ENCODE peak calls at places on chromosomes 3 and 15, in ten cellular contexts. F is DND-41, A is neural progenitor cell, O is endodermal cell, G is IMR-90, P is PC-9, U is GM23338, W is H9, M is upper lobe of left lung, T is K562. J is an unnamed sample.

GRCh38 chr3:87733671-87734367 is 325.0 kb downstream of the CGGBP1 start:
- DNase-seq in O (peak; percentile 35), P (peak; percentile 83), U (peak; percentile 81), T (no peak), A (no peak), M (no peak), W (no peak), F (no peak), G (no peak), J (peak; percentile 1)

GRCh38 chr3:52440249-52440551 is 4.7 kb downstream of the SEMA3G start:
- DNase-seq in P (no peak), G (no peak), O (peak; percentile 30), M (peak; percentile 69), A (no peak), T (no peak), W (no peak), U (no peak), F (no peak), J (no peak)

GRCh38 chr3:151770941-151771340 is 37.2 kb downstream of the AADACL2 start:
- DNase-seq in W (no peak), G (no peak), F (no peak), U (no peak), P (no peak), O (no peak), T (no peak), A (no peak), M (peak; percentile 78), J (no peak)

GRCh38 chr15:32837935-32838334 is 120.1 kb downstream of the GREM1 start:
- DNase-seq in G (no peak), W (no peak), P (no peak), A (no peak), T (no peak), M (no peak), F (no peak), O (no peak), U (no peak), J (no peak)

GRCh38 chr3:115713247-115713646 is 89.9 kb downstream of the GAP43 start:
- DNase-seq in A (no peak), P (no peak), W (no peak), O (no peak), T (no peak), M (peak; percentile 8), F (no peak), U (peak; percentile 26), G (peak; percentile 30), J (no peak)

GRCh38 chr15:36769110-36769509 is 189.7 kb downstream of the CDIN1 start:
- DNase-seq in M (no peak), T (no peak), W (no peak), F (no peak), P (no peak), U (no peak), A (no peak), G (peak; percentile 84), O (no peak), J (no peak)

GRCh38 chr3:4827767-4828166 is 151.5 kb upstream of the BHLHE40 start:
- DNase-seq in P (no peak), U (no peak), M (no peak), G (no peak), T (no peak), F (no peak), W (no peak), O (no peak), A (no peak), J (no peak)

GRCh38 chr15:58165661-58166060 is 27.5 kb downstream of the AQP9 start:
- DNase-seq in F (no peak), U (no peak), G (peak; percentile 9), O (no peak), A (no peak), P (no peak), M (no peak), W (no peak), T (no peak), J (no peak)

GRCh38 chr3:143010024-143010423 is 8.7 kb downstream of the U2SURP start:
- DNase-seq in P (no peak), M (no peak), T (no peak), G (peak; percentile 40), O (no peak), A (no peak), U (no peak), W (no peak), F (no peak), J (no peak)

GRCh38 chr15:48868549-48868948 is 9.4 kb upstream of the EID1 start:
- DNase-seq in O (no peak), G (peak; percentile 87), F (no peak), T (no peak), A (no peak), W (no peak), U (no peak), M (no peak), P (peak; percentile 76), J (peak; percentile 90)
- H3K27ac ChIP-seq in O (no peak overlapping the region), G (peak overlapping the region; percentile 97), F (no peak overlapping the region), T (no peak overlapping the region), A (no peak overlapping the region), W (no peak overlapping the region), U (no peak overlapping the region), M (no peak overlapping the region), P (peak overlapping the region; percentile 51), J (no peak overlapping the region)

DNA sequence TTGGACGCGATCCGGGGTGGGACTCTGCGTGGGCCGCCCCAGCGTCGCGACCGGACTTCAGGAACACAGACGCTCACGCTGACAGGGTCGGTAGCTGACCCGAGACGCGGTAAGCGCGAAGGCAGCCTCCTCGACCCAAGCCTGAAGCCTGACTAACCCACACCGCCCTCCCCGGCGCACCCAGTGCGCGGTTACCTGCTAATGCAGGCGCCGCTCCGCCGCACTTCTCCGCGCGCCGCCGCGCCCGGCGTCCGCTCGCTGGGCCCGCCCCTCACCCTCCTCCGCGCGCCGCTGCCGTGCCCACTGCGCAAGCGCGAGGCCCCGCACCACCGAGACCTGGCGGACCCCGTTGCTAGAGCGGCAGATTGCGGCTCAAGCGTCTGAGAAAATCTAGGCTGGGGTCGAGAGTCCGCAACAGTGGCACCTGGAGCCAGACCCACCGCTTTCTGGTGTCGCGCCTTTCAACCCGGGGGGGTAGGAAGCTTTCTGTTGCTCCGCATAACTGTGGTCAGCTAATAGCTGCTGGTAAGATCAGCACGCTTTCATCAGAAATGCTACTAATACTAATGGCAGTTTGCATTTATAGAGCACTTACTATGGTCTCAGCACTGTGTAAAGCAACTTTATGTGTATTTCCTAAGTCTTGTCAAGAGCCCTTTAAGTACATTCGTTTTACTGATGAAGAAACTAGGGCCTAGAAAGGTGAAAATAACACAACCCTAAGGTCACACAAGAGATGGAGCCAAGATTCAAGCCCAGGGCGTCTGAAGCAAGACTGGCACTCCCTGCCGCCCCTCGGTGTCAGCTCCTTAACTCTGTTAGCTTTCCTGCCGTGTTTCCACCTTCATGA is at the start of gene TBCCD1:
- DNase-seq in M (peak; percentile 99), W (peak; percentile 94), A (peak; percentile 95), P (peak; percentile 81), O (peak; percentile 99), T (peak; percentile 90), G (peak; percentile 83), F (peak; percentile 93), U (peak; percentile 89), J (peak; percentile 90)
- TF ChIP-seq CTCF in M (no peak), W (no peak), A (no peak), P (no peak), O (no peak), T (no peak), G (no peak), F (no peak), U (no peak), J (no peak)

GRCh38 chr15:85405467-85405866 is 25.1 kb downstream of the AKAP13 start:
- DNase-seq in M (no peak), G (no peak), W (no peak), O (no peak), F (no peak), U (no peak), T (no peak), P (no peak), A (no peak), J (no peak)

GRCh38 chr15:85402195-85402921 is 22.0 kb downstream of the AKAP13 start:
- DNase-seq in M (no peak), F (no peak), W (no peak), A (no peak), O (no peak), T (no peak), G (peak; percentile 92), P (no peak), U (no peak), J (no peak)

GRCh38 chr15:85403745-85404144 is 23.3 kb downstream of the AKAP13 start:
- DNase-seq in U (peak; percentile 30), A (no peak), W (no peak), F (no peak), T (no peak), M (no peak), P (no peak), G (peak; percentile 59), O (no peak), J (no peak)

GRCh38 chr15:85404922-85405293 is 24.5 kb downstream of the AKAP13 start:
- DNase-seq in O (no peak), M (no peak), F (no peak), G (peak; percentile 53), T (no peak), W (no peak), P (peak; percentile 59), A (peak; percentile 14), U (no peak), J (no peak)

DNA sequence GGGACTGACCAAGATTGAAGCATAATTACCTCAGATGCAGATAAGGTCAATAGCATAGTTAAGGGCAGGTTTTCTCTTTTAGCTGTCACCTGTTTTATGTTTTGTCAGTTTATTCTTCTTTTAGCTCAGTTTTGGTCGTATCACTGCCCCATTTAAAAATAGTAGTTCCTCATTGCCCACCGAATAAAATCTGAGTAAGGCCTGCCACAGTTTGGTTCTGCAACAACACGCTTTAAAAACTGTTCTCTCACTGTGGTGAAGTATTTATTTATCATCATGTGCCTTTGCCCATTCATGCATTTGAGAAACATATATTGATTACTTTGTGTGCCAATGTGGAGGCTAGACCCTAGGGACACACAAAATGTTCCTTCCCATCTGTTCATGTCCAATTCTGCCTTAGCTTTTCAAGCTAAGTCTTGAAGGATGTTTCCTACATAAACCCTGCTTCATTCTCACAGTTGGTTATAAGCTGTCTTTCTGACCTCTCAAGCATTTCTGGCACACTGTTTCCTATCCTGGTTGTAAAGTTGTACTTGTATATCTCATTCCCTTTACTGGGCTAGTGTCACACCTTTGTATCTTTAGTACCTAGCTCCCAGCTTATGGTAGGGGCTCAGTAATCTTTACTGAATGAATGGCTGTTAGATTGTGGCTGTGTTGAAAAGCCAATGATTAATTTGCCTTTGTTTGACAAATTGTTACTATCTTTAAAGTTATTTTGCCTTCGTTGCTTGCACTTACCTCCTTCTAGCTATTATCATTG is 23.9 kb downstream of the AKAP13 start:
- DNase-seq in U (no peak), T (no peak), O (no peak), A (no peak), P (no peak), G (no peak), W (no peak), M (no peak), F (no peak), J (no peak)
- H3K27ac ChIP-seq in U (no peak overlapping the region), T (no peak overlapping the region), O (peak overlapping the region; percentile 8), A (peak overlapping the region; percentile 82), P (peak overlapping the region; percentile 66), G (no peak overlapping the region), W (no peak overlapping the region), M (peak overlapping the region; percentile 67), F (no peak overlapping the region), J (no peak overlapping the region)

DNA sequence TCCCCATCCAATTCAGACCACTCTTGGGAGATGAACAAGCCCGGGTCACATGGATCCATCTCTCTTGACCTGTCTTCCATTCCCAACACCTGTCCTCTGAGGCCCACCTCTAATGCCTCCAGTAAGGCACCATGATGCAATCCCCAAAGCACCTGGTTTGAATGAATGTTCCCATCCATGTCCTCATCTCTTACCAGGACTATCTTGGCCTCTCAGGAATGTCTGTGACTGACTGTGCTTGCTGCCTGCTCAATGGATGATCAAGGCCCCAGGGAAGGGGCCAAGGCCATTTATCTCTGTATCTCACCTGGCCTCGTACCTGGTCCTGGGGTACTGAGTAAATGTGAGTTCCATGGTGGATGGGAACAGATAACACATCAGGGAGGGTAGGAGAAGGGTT is 49.7 kb downstream of the SLCO2A1 start:
- DNase-seq in M (no peak), U (no peak), O (no peak), P (no peak), W (no peak), F (no peak), A (no peak), G (no peak), T (no peak), J (no peak)
- TF ChIP-seq CTCF in M (no peak), U (no peak), O (no peak), P (no peak), W (no peak), F (no peak), A (no peak), G (no peak), T (no peak), J (no peak)

J was measured in RWPE1.